ENCODE peak calls at places on chromosomes 4 and X, in five cellular contexts. J is endodermal cell; L is tibial nerve; A is NCI-H774; U is stimulated activated naive CD8-positive, alpha-beta T cell treated with anti-CD3 and anti-CD28 coated beads, Interleukin-15, Interleukin-2, amounts not matched to agents 100 U/mL and 50 U/mL, for 24 hours. P is an unnamed sample.

GRCh38 chrX:1165535-1166196 is 46.8 kb downstream of the CRLF2 start:
- DNase-seq in J (peak), L (no peak), A (no peak), U (peak), P (no peak)

GRCh38 chrX:118928126-118928525 is 46.3 kb upstream of the LONRF3 start:
- DNase-seq in J (no peak), L (no peak), A (no peak), U (no peak), P (no peak)

GRCh38 chr4:15234585-15235126 is 193.2 kb upstream of the C1QTNF7 start:
- DNase-seq in J (no peak), L (no peak), A (no peak), U (no peak), P (no peak)

GRCh38 chr4:100722866-100723459 is 205.1 kb upstream of the EMCN start:
- DNase-seq in J (no peak), L (no peak), A (no peak), U (no peak), P (no peak)

GRCh38 chrX:132908891-132909290 is 49.5 kb downstream of the HS6ST2 start:
- DNase-seq in J (peak), L (no peak), A (no peak), U (no peak), P (no peak)

GRCh38 chr4:38673109-38673978 is 9.3 kb downstream of the KLF3 start:
- DNase-seq in J (peak), L (no peak), A (no peak), U (no peak), P (no peak)

GRCh38 chrX:45986971-45987370 is 558.2 kb downstream of the ZNF674 start:
- DNase-seq in J (no peak), L (no peak), A (no peak), U (no peak), P (no peak)

GRCh38 chr4:26028793-26029511 is 114.9 kb downstream of the SMIM20 start:
- DNase-seq in J (peak), L (peak), A (no peak), U (peak), P (peak)

GRCh38 chr4:151014521-151015457 is at the start of gene LRBA:
- DNase-seq in J (peak), L (peak), A (peak), U (peak), P (peak)

GRCh38 chr4:167779864-167780263 is 312.5 kb upstream of the ANXA10 start:
- DNase-seq in J (no peak), L (no peak), A (no peak), U (no peak), P (no peak)

GRCh38 chrX:149938427-149939270 is at the start of gene EOLA2:
- DNase-seq in J (peak), L (peak), A (peak), U (peak), P (peak)

GRCh38 chrX:30504309-30504708 is 73.3 kb downstream of the TASL start:
- DNase-seq in J (no peak), L (no peak), A (no peak), U (no peak), P (no peak)

GRCh38 chrX:108216405-108216804 is 124.8 kb downstream of the ATG4A start:
- DNase-seq in J (no peak), L (no peak), A (no peak), U (no peak), P (no peak)

GRCh38 chr4:85994576-85994975 is 365.3 kb downstream of the MAPK10 start:
- DNase-seq in J (no peak), L (no peak), A (no peak), U (no peak), P (no peak)

GRCh38 chrX:39728025-39728424 is 369.7 kb downstream of the BCOR start:
- DNase-seq in J (no peak), L (no peak), A (no peak), U (no peak), P (no peak)

GRCh38 chr4:146342600-146343192 is 128.4 kb downstream of the REELD1 start:
- DNase-seq in J (no peak), L (no peak), A (no peak), U (peak), P (no peak)

GRCh38 chrX:147626605-147627004 is 285.1 kb upstream of the FMR1 start:
- DNase-seq in J (no peak), L (no peak), A (no peak), U (no peak), P (no peak)

GRCh38 chrX:63503541-63503940 is 152.4 kb upstream of the SPIN4 start:
- DNase-seq in J (peak), L (no peak), A (no peak), U (no peak), P (no peak)

GRCh38 chr4:57168986-57169385 is 58.8 kb upstream of the IGFBP7 start:
- DNase-seq in J (no peak), L (no peak), A (no peak), U (no peak), P (no peak)

GRCh38 chr4:18582841-18583240 is 561.3 kb upstream of the LCORL start:
- DNase-seq in J (no peak), L (no peak), A (no peak), U (no peak), P (no peak)

GRCh38 chr4:9691221-9692065 is 90.0 kb upstream of the DRD5 start:
- DNase-seq in J (peak), L (peak), A (peak), U (peak), P (peak)

GRCh38 chr4:166174717-166175510 is 301.9 kb downstream of the TLL1 start:
- DNase-seq in J (no peak), L (no peak), A (no peak), U (no peak), P (no peak)

GRCh38 chr4:179447308-179447707 is 2005.1 kb upstream of the AGA start:
- DNase-seq in J (no peak), L (no peak), A (no peak), U (no peak), P (no peak)

GRCh38 chrX:78321809-78322208 is 5.6 kb downstream of the CYSLTR1 start:
- DNase-seq in J (no peak), L (no peak), A (no peak), U (peak), P (no peak)

GRCh38 chr4:98728433-98728832 is 70.0 kb upstream of the TSPAN5 start:
- DNase-seq in J (no peak), L (no peak), A (no peak), U (no peak), P (no peak)

GRCh38 chr4:102625232-102625930 is 124.2 kb downstream of the NFKB1 start:
- DNase-seq in J (peak), L (no peak), A (no peak), U (peak), P (no peak)

GRCh38 chrX:39399387-39399786 is 598.1 kb downstream of the MID1IP1 start:
- DNase-seq in J (no peak), L (no peak), A (no peak), U (no peak), P (no peak)

GRCh38 chrX:43868791-43869190 is 13.5 kb downstream of the MAOB start:
- DNase-seq in J (no peak), L (no peak), A (no peak), U (no peak), P (no peak)

GRCh38 chr4:88526221-88526815 is 2.7 kb upstream of the PYURF start:
- DNase-seq in J (no peak), L (no peak), A (no peak), U (no peak), P (no peak)

GRCh38 chrX:1534321-1535168 is 2.4 kb downstream of the P2RY8 start:
- DNase-seq in J (peak), L (no peak), A (no peak), U (peak), P (peak)

GRCh38 chr4:136925203-136925602 is 607.1 kb downstream of the PCDH18 start:
- DNase-seq in J (no peak), L (no peak), A (no peak), U (no peak), P (no peak)

GRCh38 chr4:137307806-137308205 is 224.5 kb downstream of the PCDH18 start:
- DNase-seq in J (no peak), L (peak), A (no peak), U (no peak), P (no peak)

GRCh38 chrX:47200385-47201150 is 6.9 kb downstream of the UBA1 start:
- DNase-seq in J (peak), L (peak), A (no peak), U (no peak), P (no peak)

GRCh38 chr4:121308328-121308663 is 72.5 kb downstream of the QRFPR start:
- DNase-seq in J (no peak), L (no peak), A (no peak), U (no peak), P (no peak)

GRCh38 chrX:29690061-29690460 is 525.3 kb upstream of the MAGEB2 start:
- DNase-seq in J (no peak), L (no peak), A (no peak), U (no peak), P (no peak)

GRCh38 chrX:129963729-129964128 is 18.7 kb upstream of the BCORL1 start:
- DNase-seq in J (no peak), L (no peak), A (no peak), U (no peak), P (no peak)

GRCh38 chrX:55336176-55336575 is 71.5 kb upstream of the PAGE3 start:
- DNase-seq in J (no peak), L (no peak), A (no peak), U (no peak), P (no peak)

GRCh38 chr4:16516796-16517413 is 290.6 kb upstream of the TAPT1 start:
- DNase-seq in J (peak), L (peak), A (no peak), U (no peak), P (no peak)